ENCODE peak calls at places on chromosome 2, in ten cellular contexts. L is sigmoid colon, M is Peyer's patch, P is stomach, E is K562, C is adrenal gland, W is IMR-90, Y is tibial nerve, Q is spleen, I is heart left ventricle. V is an unnamed sample. For H3K4me1, the result is how much of the 10 kb centered on the place peaks cover.

GRCh38 chr2:86825728-86826386 is 35.1 kb upstream of the CD8A start:
- DNase-seq in I (no peak), E (no peak), W (no peak), Q (no peak), P (no peak), Y (no peak), C (no peak), M (no peak), L (no peak), V (no peak)

GRCh38 chr2:28663359-28663758 is 88.3 kb upstream of the PPP1CB start:
- DNase-seq in E (no peak), P (no peak), I (no peak), C (no peak), W (peak), Y (no peak), L (peak), Q (no peak), M (no peak), V (no peak)

GRCh38 chr2:217685255-217685605 is 317.6 kb downstream of the TNS1 start:
- DNase-seq in I (no peak), C (peak), M (no peak), P (peak), E (no peak), W (peak), L (peak), Y (peak), Q (no peak), V (peak)

GRCh38 chr2:112776113-112776512 is 8.2 kb downstream of the IL1A start:
- DNase-seq in E (no peak), I (no peak), C (no peak), Q (no peak), Y (no peak), P (no peak), W (no peak), M (no peak), L (no peak), V (no peak)

GRCh38 chr2:17628349-17629261 is 88.1 kb downstream of the VSNL1 start:
- DNase-seq in I (no peak), P (no peak), C (no peak), Q (no peak), E (no peak), M (no peak), W (no peak), Y (no peak), L (no peak), V (no peak)

GRCh38 chr2:28356095-28356911 is 36.4 kb upstream of the FOSL2 start:
- DNase-seq in I (peak), L (peak), Q (peak), W (peak), M (peak), C (peak), P (peak), Y (peak), E (peak), V (peak)

GRCh38 chr2:37737507-37737906 is 66.1 kb upstream of the CDC42EP3 start:
- DNase-seq in Q (no peak), L (no peak), Y (no peak), W (peak), E (no peak), I (no peak), P (no peak), C (no peak), M (no peak), V (no peak)

GRCh38 chr2:23361185-23361584 is 23.8 kb upstream of the KLHL29 start:
- DNase-seq in M (no peak), C (no peak), Q (no peak), E (no peak), L (no peak), P (no peak), I (no peak), W (peak), Y (no peak), V (no peak)

GRCh38 chr2:20796374-20796791 is 26.5 kb downstream of the LDAH start:
- DNase-seq in I (no peak), Q (no peak), L (no peak), P (no peak), C (peak), Y (peak), M (no peak), W (peak), E (no peak), V (no peak)

GRCh38 chr2:63841254-63842022 is at the start of gene UGP2:
- DNase-seq in P (peak), M (peak), Y (peak), W (peak), C (peak), Q (peak), L (peak), E (peak), I (peak), V (peak)

GRCh38 chr2:63843093-63843492 is 1.4 kb downstream of the UGP2 start:
- DNase-seq in P (no peak), Y (no peak), W (no peak), E (no peak), Q (no peak), L (no peak), C (no peak), I (no peak), M (no peak), V (no peak)

GRCh38 chr2:63840785-63841253 is 877 bp upstream of the UGP2 start:
- DNase-seq in L (peak), M (peak), I (peak), C (peak), E (peak), W (peak), Y (peak), P (peak), Q (peak), V (peak)

GRCh38 chr2:63843791-63844190 is 2.1 kb downstream of the UGP2 start:
- DNase-seq in L (no peak), P (no peak), E (no peak), C (no peak), I (no peak), M (no peak), Q (no peak), Y (no peak), W (no peak), V (no peak)

DNA sequence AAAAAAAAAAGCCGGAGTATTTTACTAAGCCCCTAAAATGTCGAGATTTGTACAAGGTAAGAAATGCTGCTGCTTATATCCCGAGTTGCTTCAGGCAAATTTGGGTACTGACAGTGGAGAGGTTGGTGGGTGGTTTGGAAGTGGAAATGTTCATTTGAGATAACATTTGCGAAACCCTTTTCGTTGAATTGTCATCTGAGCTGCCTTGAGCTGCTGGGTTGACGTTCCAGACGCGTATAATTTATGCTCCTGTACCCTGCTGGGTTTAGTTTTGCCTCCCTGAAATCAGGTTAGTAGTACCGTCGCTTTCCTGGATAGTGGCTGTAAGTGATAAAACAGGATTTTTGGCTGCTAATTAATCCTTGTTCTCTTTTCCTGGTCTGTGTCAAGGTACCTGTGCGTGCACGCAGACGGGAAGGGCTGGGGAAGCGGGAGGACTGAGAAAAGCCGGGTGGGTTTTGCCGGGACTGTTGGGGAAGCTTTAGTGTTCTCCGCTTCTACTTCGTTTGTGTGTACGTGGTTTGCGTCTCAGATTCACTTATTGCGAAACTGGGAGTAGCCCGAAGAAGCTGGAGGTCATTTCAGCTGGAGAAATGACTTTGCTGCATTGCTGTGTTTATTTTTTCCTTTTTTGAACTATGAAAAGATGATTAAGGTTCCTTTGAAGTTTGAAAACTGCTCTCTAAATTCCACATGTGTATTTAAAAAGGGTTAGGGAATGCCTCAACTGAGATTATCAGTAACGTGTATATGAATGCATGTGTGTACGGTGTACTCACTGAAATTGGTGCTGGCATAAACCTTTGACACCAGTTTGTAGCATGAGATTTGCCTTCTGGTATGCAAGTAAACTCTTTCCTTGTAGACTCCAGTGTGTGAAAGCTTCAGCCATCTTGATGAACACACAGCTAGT is 709 bp downstream of the UGP2 start:
- DNase-seq in M (peak), P (peak), Y (peak), Q (peak), E (peak), W (peak), C (peak), I (no peak), L (peak), V (no peak)
- TF ChIP-seq POLR2A in M (peak), P (no peak), Y (peak), Q (no peak), E (no peak), W (no peak), C (peak), I (no peak), L (peak), V (no peak)

DNA sequence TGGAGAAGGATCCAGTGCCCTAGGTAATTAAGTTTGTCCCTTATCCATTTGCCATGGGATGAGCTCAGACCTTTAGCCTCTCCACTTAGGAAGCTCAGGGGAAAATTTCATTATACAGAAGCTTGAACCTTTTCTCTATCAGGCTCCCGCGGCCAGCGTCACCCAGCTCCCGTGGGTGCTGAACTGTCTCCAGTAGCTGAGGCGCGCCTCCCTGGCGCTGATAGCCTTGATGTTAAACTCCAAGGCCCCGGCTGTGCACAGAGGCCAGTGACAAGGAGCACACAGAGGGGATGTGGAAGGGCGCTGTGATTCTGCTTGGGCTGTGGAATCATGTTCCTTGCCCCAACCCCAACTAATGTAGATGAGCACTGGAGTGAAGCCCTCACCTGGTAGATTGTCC is 50.8 kb downstream of the NRP2 start:
- DNase-seq in Y (no peak), L (no peak), M (no peak), W (no peak), Q (no peak), C (peak), I (no peak), E (no peak), P (no peak), V (no peak)
- H3K27ac ChIP-seq in Y (peak), L (peak), M (no peak), W (peak), Q (no peak), C (no peak), I (no peak), E (no peak), P (peak), V (no peak)

GRCh38 chr2:119417898-119418297 is 13.8 kb upstream of the TMEM37 start:
- DNase-seq in Y (no peak), L (no peak), I (no peak), M (no peak), W (no peak), Q (no peak), C (no peak), P (no peak), E (no peak), V (no peak)
- H3K4me1 ChIP-seq in Y (under half), L (under half), I (under half), M (under half), W (under half), Q (under half), C (under half), P (under half), E (under half), V (under half)

GRCh38 chr2:163736433-163737168 is 793 bp upstream of the FIGN start:
- DNase-seq in C (peak), E (no peak), W (no peak), Q (peak), Y (no peak), P (no peak), M (peak), I (peak), L (peak), V (peak)
- TF ChIP-seq POLR2A in C (no peak), E (no peak), W (no peak), Q (no peak), Y (no peak), P (no peak), M (no peak), I (no peak), L (no peak), V (no peak)

GRCh38 chr2:127652786-127653357 is 6.9 kb downstream of the GPR17 start:
- DNase-seq in C (no peak), I (peak), W (no peak), E (no peak), Y (no peak), P (no peak), L (peak), M (peak), Q (peak), V (no peak)
- H3K27ac ChIP-seq in C (no peak), I (peak), W (no peak), E (no peak), Y (peak), P (no peak), L (peak), M (no peak), Q (peak), V (no peak)

DNA sequence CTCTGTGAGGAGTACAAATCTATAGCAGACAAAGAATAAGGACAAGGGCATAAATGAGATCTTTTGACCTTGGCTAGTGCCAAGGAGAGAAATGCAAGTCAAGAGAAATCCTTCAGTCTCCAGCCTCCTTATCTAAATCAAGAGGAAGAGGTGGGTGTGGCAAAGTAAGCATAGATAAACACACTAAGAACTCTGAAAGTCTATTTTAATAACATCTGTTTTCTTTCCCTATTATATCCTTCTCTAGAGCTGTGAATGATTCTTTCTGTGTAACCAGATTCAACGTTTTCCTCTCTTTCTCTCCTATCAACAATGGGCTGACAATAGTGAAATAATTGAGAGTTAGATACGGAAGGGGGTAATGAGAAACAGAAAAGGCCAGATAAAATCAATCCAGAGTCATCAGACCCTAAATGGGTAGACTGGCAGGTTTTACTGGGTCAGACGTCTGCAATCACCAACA is 118.5 kb upstream of the ZFP36L2 start:
- DNase-seq in W (peak), P (no peak), L (no peak), C (no peak), Q (no peak), I (no peak), E (peak), Y (no peak), M (no peak), V (no peak)
- H3K4me1 ChIP-seq in W (under half), P (half or more), L (half or more), C (half or more), Q (under half), I (half or more), E (under half), Y (under half), M (under half), V (half or more)

GRCh38 chr2:68879296-68879695 is 8.1 kb upstream of the BMP10 start:
- DNase-seq in Y (no peak), P (no peak), M (no peak), W (peak), C (no peak), E (no peak), I (no peak), L (no peak), Q (no peak), V (no peak)
- TF ChIP-seq POLR2A in Y (no peak), P (no peak), M (no peak), W (no peak), C (no peak), E (no peak), I (no peak), L (no peak), Q (no peak), V (no peak)

DNA sequence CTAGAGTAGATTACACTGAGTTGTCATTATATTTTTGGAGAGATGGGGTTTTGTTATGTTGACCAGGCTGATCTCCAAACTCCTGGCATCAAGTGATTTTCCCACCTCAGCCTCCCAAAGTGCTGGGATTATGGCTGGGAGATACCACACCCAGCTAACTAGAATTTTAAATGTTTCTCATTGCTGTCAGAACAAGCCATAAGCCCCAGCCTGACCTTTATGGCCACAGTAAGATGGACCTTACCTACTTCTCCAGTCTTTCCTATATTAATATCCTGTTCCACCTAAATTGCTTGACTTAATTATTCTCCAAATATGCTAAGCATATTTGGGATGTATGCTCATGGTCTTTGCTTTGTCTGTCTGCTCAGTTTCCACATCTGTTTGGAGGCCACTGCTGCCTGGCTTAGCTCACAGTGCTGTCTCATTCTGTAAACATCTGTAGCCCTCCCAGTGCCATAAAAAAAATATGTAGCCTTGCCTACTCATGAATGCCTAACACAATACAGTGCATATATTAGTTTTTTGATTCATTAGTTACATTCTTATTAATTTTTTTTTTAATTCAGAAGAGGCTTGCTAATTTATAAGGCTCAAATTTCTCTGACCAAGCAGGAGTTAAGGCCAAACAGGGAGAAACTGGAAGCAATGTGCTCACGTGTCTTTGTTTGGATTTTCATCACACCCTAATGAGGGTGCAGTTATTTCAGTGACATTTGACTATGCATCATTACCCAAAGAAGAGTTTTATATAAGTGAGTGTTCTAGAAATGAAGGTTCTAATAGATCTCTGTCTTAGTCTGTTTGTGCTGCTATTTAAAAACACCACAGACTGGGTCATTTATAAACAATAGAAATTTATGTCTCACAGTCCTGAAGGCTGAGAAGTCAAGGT is 45.3 kb upstream of the PSME4 start:
- DNase-seq in I (no peak), W (peak), C (no peak), P (no peak), L (peak), Q (no peak), Y (no peak), M (no peak), E (no peak), V (no peak)
- H3K27ac ChIP-seq in I (no peak), W (no peak), C (no peak), P (no peak), L (peak), Q (no peak), Y (no peak), M (no peak), E (no peak), V (no peak)

V was measured in suprapubic skin.